ENCODE peak calls at places on chromosomes 1 and 21, in five cellular contexts. One of them, this sample, is unnamed.

GRCh38 chr1:246165826-246166709 is 341.0 kb downstream of the SMYD3 start:
- DNase-seq in heart left ventricle: no peak
- DNase-seq in GM12891: no peak
- DNase-seq in GM12892: no peak
- DNase-seq in adrenal gland: no peak
- DNase-seq in this sample: no peak

GRCh38 chr1:208052926-208053407 is 142.0 kb upstream of the CD34 start:
- DNase-seq in GM12892: no peak
- DNase-seq in adrenal gland: no peak
- DNase-seq in heart left ventricle: no peak
- DNase-seq in GM12891: no peak
- DNase-seq in this sample: no peak

GRCh38 chr1:228000836-228001563 is 5.8 kb upstream of the WNT3A start:
- DNase-seq in GM12892: no peak
- DNase-seq in heart left ventricle: no peak
- DNase-seq in GM12891: no peak
- DNase-seq in adrenal gland: no peak
- DNase-seq in this sample: no peak

GRCh38 chr1:76038306-76039004 is 36.1 kb upstream of the ST6GALNAC3 start:
- DNase-seq in GM12892: no peak
- DNase-seq in GM12891: no peak
- DNase-seq in adrenal gland: no peak
- DNase-seq in heart left ventricle: no peak
- DNase-seq in this sample: no peak

GRCh38 chr1:7886346-7886745 is 33.5 kb upstream of the UTS2 start:
- DNase-seq in heart left ventricle: no peak
- DNase-seq in adrenal gland: no peak
- DNase-seq in GM12891: no peak
- DNase-seq in GM12892: no peak
- DNase-seq in this sample: no peak

GRCh38 chr1:246726881-246727280 is 2.7 kb downstream of the SCCPDH start:
- DNase-seq in adrenal gland: no peak
- DNase-seq in heart left ventricle: no peak
- DNase-seq in GM12892: no peak
- DNase-seq in GM12891: no peak
- DNase-seq in this sample: no peak

GRCh38 chr1:173050865-173051264 is at the start of gene TNFSF18:
- DNase-seq in GM12892: no peak
- DNase-seq in heart left ventricle: no peak
- DNase-seq in adrenal gland: no peak
- DNase-seq in GM12891: no peak
- DNase-seq in this sample: no peak

GRCh38 chr1:45643978-45644377 is 20.1 kb upstream of the CCDC17 start:
- DNase-seq in GM12892: no peak
- DNase-seq in heart left ventricle: no peak
- DNase-seq in GM12891: no peak
- DNase-seq in adrenal gland: no peak
- DNase-seq in this sample: no peak

GRCh38 chr1:211938473-211939080 is 96.8 kb downstream of the INTS7 start:
- DNase-seq in adrenal gland: no peak
- DNase-seq in heart left ventricle: no peak
- DNase-seq in GM12891: no peak
- DNase-seq in GM12892: no peak
- DNase-seq in this sample: no peak

GRCh38 chr1:215830221-215830620 is 263.1 kb downstream of the KCTD3 start:
- DNase-seq in GM12892: no peak
- DNase-seq in heart left ventricle: no peak
- DNase-seq in adrenal gland: no peak
- DNase-seq in GM12891: no peak
- DNase-seq in this sample: no peak

GRCh38 chr1:159923203-159924024 is 1.9 kb downstream of the TAGLN2 start:
- DNase-seq in GM12891: no peak
- DNase-seq in GM12892: peak
- DNase-seq in heart left ventricle: peak
- DNase-seq in adrenal gland: peak
- DNase-seq in this sample: peak

GRCh38 chr1:938088-938683 is 14.5 kb downstream of the SAMD11 start:
- DNase-seq in GM12892: no peak
- DNase-seq in adrenal gland: peak
- DNase-seq in heart left ventricle: no peak
- DNase-seq in GM12891: no peak
- DNase-seq in this sample: peak

GRCh38 chr21:45580181-45580575 is 37.9 kb upstream of the SLC19A1 start:
- DNase-seq in heart left ventricle: no peak
- DNase-seq in adrenal gland: no peak
- DNase-seq in GM12891: no peak
- DNase-seq in GM12892: no peak
- DNase-seq in this sample: no peak

GRCh38 chr1:164891615-164892014 is 332.6 kb downstream of the PBX1 start:
- DNase-seq in adrenal gland: no peak
- DNase-seq in GM12891: no peak
- DNase-seq in GM12892: no peak
- DNase-seq in heart left ventricle: no peak
- DNase-seq in this sample: no peak

GRCh38 chr1:185825556-185825955 is 91.4 kb downstream of the HMCN1 start:
- DNase-seq in GM12892: no peak
- DNase-seq in adrenal gland: no peak
- DNase-seq in GM12891: no peak
- DNase-seq in heart left ventricle: no peak
- DNase-seq in this sample: no peak

GRCh38 chr1:179554394-179554793 is 21.4 kb downstream of the NPHS2 start:
- DNase-seq in GM12891: no peak
- DNase-seq in heart left ventricle: no peak
- DNase-seq in GM12892: no peak
- DNase-seq in adrenal gland: no peak
- DNase-seq in this sample: no peak

GRCh38 chr1:50419907-50420248 is 3.4 kb downstream of the DMRTA2 start:
- DNase-seq in GM12891: no peak
- DNase-seq in GM12892: no peak
- DNase-seq in adrenal gland: no peak
- DNase-seq in heart left ventricle: no peak
- DNase-seq in this sample: no peak

GRCh38 chr1:226814751-226815496 is 55.5 kb upstream of the PSEN2 start:
- DNase-seq in heart left ventricle: peak
- DNase-seq in adrenal gland: peak
- DNase-seq in GM12891: no peak
- DNase-seq in GM12892: no peak
- DNase-seq in this sample: peak

GRCh38 chr1:230307213-230307612 is 118.9 kb downstream of the PGBD5 start:
- DNase-seq in GM12891: no peak
- DNase-seq in heart left ventricle: no peak
- DNase-seq in GM12892: no peak
- DNase-seq in adrenal gland: no peak
- DNase-seq in this sample: no peak

GRCh38 chr1:10796029-10796944 is at the start of gene CASZ1:
- DNase-seq in heart left ventricle: peak
- DNase-seq in adrenal gland: peak
- DNase-seq in GM12892: no peak
- DNase-seq in GM12891: no peak
- DNase-seq in this sample: peak
- TF ChIP-seq POLR2A in heart left ventricle: no peak
- TF ChIP-seq POLR2A in adrenal gland: peak
- TF ChIP-seq POLR2A in GM12892: no peak
- TF ChIP-seq POLR2A in GM12891: no peak
- TF ChIP-seq POLR2A in this sample: no peak

GRCh38 chr1:174710868-174711845 is 263.4 kb downstream of the GPR52 start:
- DNase-seq in adrenal gland: no peak
- DNase-seq in heart left ventricle: no peak
- DNase-seq in GM12891: no peak
- DNase-seq in GM12892: no peak
- DNase-seq in this sample: no peak
- TF ChIP-seq POLR2A in adrenal gland: no peak
- TF ChIP-seq POLR2A in heart left ventricle: no peak
- TF ChIP-seq POLR2A in GM12891: no peak
- TF ChIP-seq POLR2A in GM12892: no peak
- TF ChIP-seq POLR2A in this sample: no peak

GRCh38 chr1:201888282-201889033 is at the start of gene SHISA4:
- DNase-seq in GM12892: no peak
- DNase-seq in GM12891: peak
- DNase-seq in adrenal gland: peak
- DNase-seq in heart left ventricle: peak
- DNase-seq in this sample: peak
- TF ChIP-seq POLR2A in GM12892: no peak
- TF ChIP-seq POLR2A in GM12891: no peak
- TF ChIP-seq POLR2A in adrenal gland: peak
- TF ChIP-seq POLR2A in heart left ventricle: peak
- TF ChIP-seq POLR2A in this sample: peak

GRCh38 chr1:91500756-91501526 is at the start of gene CDC7:
- DNase-seq in GM12892: peak
- DNase-seq in heart left ventricle: peak
- DNase-seq in adrenal gland: peak
- DNase-seq in GM12891: peak
- DNase-seq in this sample: peak
- TF ChIP-seq POLR2A in GM12892: peak
- TF ChIP-seq POLR2A in heart left ventricle: no peak
- TF ChIP-seq POLR2A in adrenal gland: peak
- TF ChIP-seq POLR2A in GM12891: peak
- TF ChIP-seq POLR2A in this sample: peak

This sample was measured in H54.